ENCODE peak calls at places on chromosomes 1 and 21, in six cellular contexts. F is trophoblast cell, C is IMR-90, V is H9, P is neuronal stem cell, M is H1. B is an unnamed sample.
A peak's percentile ranks its signal among the peaks of the same experiment; 100 is the strongest.

GRCh38 chr1:11847667-11848445 is at the start of gene NPPA:
- DNase-seq in F (no peak), C (peak; percentile 19), V (no peak), P (no peak), M (no peak), B (no peak)

GRCh38 chr1:204089044-204089751 is 16.3 kb downstream of the SOX13 start:
- DNase-seq in F (no peak), C (no peak), V (no peak), P (no peak), M (peak; percentile 59), B (peak; percentile 63)

GRCh38 chr1:50047916-50048694 is 24.4 kb upstream of the AGBL4 start:
- DNase-seq in F (peak; percentile 16), C (no peak), V (peak; percentile 74), P (peak; percentile 26), M (peak; percentile 94), B (no peak)

GRCh38 chr1:78743626-78744025 is 94.0 kb downstream of the IFI44 start:
- DNase-seq in F (no peak), C (peak; percentile 54), V (no peak), P (no peak), M (no peak), B (no peak)

GRCh38 chr1:203074610-203075009 is 11.2 kb downstream of the MYOG start:
- DNase-seq in F (no peak), C (no peak), V (no peak), P (no peak), M (no peak), B (no peak)

GRCh38 chr1:179599623-179600249 is 8.1 kb downstream of the TDRD5 start:
- DNase-seq in F (peak; percentile 84), C (peak; percentile 30), V (no peak), P (no peak), M (no peak), B (peak; percentile 35)

GRCh38 chr1:111738436-111739221 is 566 bp downstream of the INKA2 start:
- DNase-seq in F (peak; percentile 56), C (peak; percentile 49), V (peak; percentile 82), P (no peak), M (peak; percentile 84), B (peak; percentile 82)

GRCh38 chr1:8667869-8668595 is 149.4 kb downstream of the RERE start:
- DNase-seq in F (peak; percentile 35), C (peak; percentile 45), V (no peak), P (no peak), M (no peak), B (peak; percentile 91)

GRCh38 chr21:44985441-44986401 is 45.9 kb downstream of the SLX9 start:
- DNase-seq in F (no peak), C (no peak), V (no peak), P (no peak), M (no peak), B (no peak)

GRCh38 chr1:234925440-234926251 is 203.0 kb downstream of the TOMM20 start:
- DNase-seq in F (peak; percentile 95), C (peak; percentile 99), V (peak; percentile 29), P (no peak), M (no peak), B (peak; percentile 99)

GRCh38 chr1:243475966-243476365 is 220.1 kb downstream of the SDCCAG8 start:
- DNase-seq in F (no peak), C (peak; percentile 64), V (peak; percentile 73), P (peak; percentile 61), M (peak; percentile 71), B (peak; percentile 63)

GRCh38 chr1:70627910-70628309 is 216.8 kb downstream of the CTH start:
- DNase-seq in F (peak; percentile 40), C (no peak), V (no peak), P (no peak), M (no peak), B (no peak)

GRCh38 chr1:192303029-192303428 is 13.8 kb upstream of the RGS21 start:
- DNase-seq in F (peak; percentile 56), C (peak; percentile 42), V (no peak), P (no peak), M (no peak), B (peak; percentile 3)

GRCh38 chr1:157995575-157996169 is 2.2 kb downstream of the KIRREL1 start:
- DNase-seq in F (no peak), C (no peak), V (no peak), P (no peak), M (no peak), B (no peak)
- H3K14ac ChIP-seq in F (no peak overlapping the region), C (peak overlapping the region; percentile 96), V (peak overlapping the region; percentile 53), P (no peak overlapping the region), M (no peak overlapping the region), B (no peak overlapping the region)

DNA sequence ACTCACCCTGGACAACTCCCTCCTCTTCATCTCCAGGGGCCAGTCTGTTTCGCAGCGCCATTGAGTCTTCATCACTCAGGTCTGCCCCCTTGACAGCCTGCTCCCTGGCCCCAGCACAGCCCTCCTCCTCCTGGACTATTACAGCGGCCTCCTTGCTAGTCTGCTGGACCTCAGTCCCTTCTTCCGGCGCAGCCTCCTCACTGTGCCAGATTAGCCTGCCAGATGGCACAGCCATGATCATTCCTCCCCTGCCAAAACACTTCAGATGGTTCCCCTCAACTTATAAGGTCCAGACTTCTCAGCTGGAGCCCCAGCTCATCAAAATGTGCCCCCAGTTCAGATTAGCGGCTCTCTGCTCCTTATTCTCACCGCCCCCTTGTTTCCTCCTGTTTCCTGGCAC is 7.0 kb upstream of the CELSR2 start:
- DNase-seq in F (no peak), C (no peak), V (peak; percentile 30), P (no peak), M (no peak), B (no peak)
- H3K14ac ChIP-seq in F (no peak overlapping the region), C (no peak overlapping the region), V (no peak overlapping the region), P (no peak overlapping the region), M (no peak overlapping the region), B (no peak overlapping the region)

GRCh38 chr21:37220433-37220980 is 46.6 kb downstream of the VPS26C start:
- DNase-seq in F (no peak), C (peak; percentile 50), V (no peak), P (no peak), M (no peak), B (no peak)
- H3K14ac ChIP-seq in F (no peak overlapping the region), C (peak overlapping the region; percentile 23), V (no peak overlapping the region), P (peak overlapping the region; percentile 10), M (no peak overlapping the region), B (no peak overlapping the region)

DNA sequence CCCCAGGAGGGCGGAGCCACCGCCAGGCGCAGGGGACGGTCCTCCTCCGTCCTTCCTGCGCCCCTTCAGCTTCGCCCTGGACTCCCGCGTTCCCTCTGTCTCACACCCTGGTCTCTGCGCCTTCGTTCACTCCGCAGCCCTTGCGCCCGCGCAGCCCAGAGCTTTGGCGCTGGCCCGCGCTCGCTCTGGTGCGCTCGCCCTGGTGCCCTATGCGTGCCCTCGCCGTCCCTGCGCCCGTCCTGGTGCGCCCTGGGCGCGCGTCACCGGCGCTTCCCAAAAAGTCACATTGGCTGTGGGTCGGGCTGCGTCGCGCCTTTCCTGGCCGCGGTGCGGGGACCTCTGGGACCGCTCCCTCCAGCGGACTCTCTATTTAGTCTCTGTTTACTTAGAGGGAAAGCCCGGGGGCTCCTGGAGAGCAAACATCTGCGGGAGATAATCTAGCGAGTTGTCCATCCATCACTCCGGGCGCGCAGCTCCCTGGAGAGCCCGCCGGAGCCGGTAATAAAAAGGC is 178.6 kb downstream of the PRDM16 start:
- DNase-seq in F (no peak), C (no peak), V (peak; percentile 63), P (no peak), M (peak; percentile 75), B (no peak)
- H3K14ac ChIP-seq in F (no peak overlapping the region), C (no peak overlapping the region), V (no peak overlapping the region), P (no peak overlapping the region), M (no peak overlapping the region), B (no peak overlapping the region)

DNA sequence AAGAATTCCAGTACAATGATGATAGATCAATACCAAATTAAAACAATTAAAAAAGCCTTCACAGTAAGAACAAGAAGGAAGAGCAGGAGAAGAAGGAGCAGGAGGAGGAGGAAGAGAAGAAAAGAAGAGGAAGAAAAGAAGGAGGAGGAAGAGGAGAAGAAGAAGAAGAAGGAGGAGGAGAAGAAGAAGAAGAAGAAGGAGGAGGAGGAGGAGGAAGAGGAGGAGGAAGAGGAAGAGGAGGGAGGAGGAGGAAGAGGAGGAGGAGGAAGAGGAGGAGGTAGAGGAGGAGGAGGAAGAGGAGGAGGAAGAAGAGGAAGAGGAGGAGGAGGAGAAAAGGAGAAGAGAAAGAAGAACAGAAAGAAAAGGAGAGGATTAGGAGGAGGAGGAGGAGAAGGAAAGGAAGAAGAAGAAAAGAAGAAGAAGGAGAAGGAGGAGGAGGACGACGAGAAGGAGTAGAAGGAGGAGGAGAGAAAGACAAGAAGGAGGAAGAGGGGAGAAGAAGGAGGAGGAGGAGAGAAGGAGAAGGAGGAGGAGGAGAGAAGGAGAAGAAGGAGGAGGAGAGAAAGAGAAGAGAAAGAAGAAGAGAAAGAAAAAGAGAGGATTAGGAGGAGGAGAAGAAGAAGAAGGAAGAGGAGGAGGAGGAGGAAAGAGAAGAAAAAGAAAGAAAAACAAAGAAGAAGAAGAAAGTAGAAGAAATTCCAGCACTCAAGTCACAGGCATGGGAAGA is 68.5 kb upstream of the GRIK3 start:
- DNase-seq in F (no peak), C (no peak), V (no peak), P (no peak), M (no peak), B (no peak)
- H3K14ac ChIP-seq in F (no peak overlapping the region), C (no peak overlapping the region), V (no peak overlapping the region), P (no peak overlapping the region), M (no peak overlapping the region), B (no peak overlapping the region)